ENCODE peak calls at places on chromosomes 11 and 22, in nine cellular contexts. One of them, this sample, is unnamed.

GRCh38 chr11:118415051-118415738 is 13.8 kb downstream of the ATP5MG start:
- DNase-seq in NCI-H187 treated with DMSO at 0.1 percent for 48 hours: no peak
- DNase-seq in activated CD4-positive, alpha-beta T cell treated with anti-CD3 and anti-CD28 coated beads for 4 hours: no peak
- DNase-seq in GM06990: no peak
- DNase-seq in dorsolateral prefrontal cortex: no peak
- DNase-seq in activated naive CD4-positive, alpha-beta T cell: no peak
- DNase-seq in NT2/D1: no peak
- DNase-seq in nucleus accumbens: no peak
- DNase-seq in Daoy: no peak
- DNase-seq in this sample: no peak

GRCh38 chr11:86294026-86294425 is 8.0 kb upstream of the HIKESHI start:
- DNase-seq in NT2/D1: no peak
- DNase-seq in dorsolateral prefrontal cortex: no peak
- DNase-seq in nucleus accumbens: no peak
- DNase-seq in activated CD4-positive, alpha-beta T cell treated with anti-CD3 and anti-CD28 coated beads for 4 hours: no peak
- DNase-seq in Daoy: no peak
- DNase-seq in GM06990: no peak
- DNase-seq in NCI-H187 treated with DMSO at 0.1 percent for 48 hours: no peak
- DNase-seq in activated naive CD4-positive, alpha-beta T cell: no peak
- DNase-seq in this sample: no peak

GRCh38 chr22:26239561-26239960 is 70.3 kb downstream of the SEZ6L start:
- DNase-seq in NT2/D1: no peak
- DNase-seq in nucleus accumbens: no peak
- DNase-seq in activated naive CD4-positive, alpha-beta T cell: no peak
- DNase-seq in GM06990: no peak
- DNase-seq in NCI-H187 treated with DMSO at 0.1 percent for 48 hours: no peak
- DNase-seq in activated CD4-positive, alpha-beta T cell treated with anti-CD3 and anti-CD28 coated beads for 4 hours: no peak
- DNase-seq in Daoy: peak
- DNase-seq in dorsolateral prefrontal cortex: no peak
- DNase-seq in this sample: no peak

GRCh38 chr11:126723665-126724045 is 276.9 kb downstream of the KIRREL3 start:
- DNase-seq in GM06990: no peak
- DNase-seq in Daoy: no peak
- DNase-seq in NT2/D1: no peak
- DNase-seq in activated CD4-positive, alpha-beta T cell treated with anti-CD3 and anti-CD28 coated beads for 4 hours: no peak
- DNase-seq in nucleus accumbens: no peak
- DNase-seq in activated naive CD4-positive, alpha-beta T cell: no peak
- DNase-seq in NCI-H187 treated with DMSO at 0.1 percent for 48 hours: no peak
- DNase-seq in dorsolateral prefrontal cortex: no peak
- DNase-seq in this sample: no peak

GRCh38 chr11:132718711-132719641 is 813.3 kb downstream of the OPCML start:
- DNase-seq in dorsolateral prefrontal cortex: no peak
- DNase-seq in nucleus accumbens: no peak
- DNase-seq in GM06990: no peak
- DNase-seq in Daoy: peak
- DNase-seq in activated CD4-positive, alpha-beta T cell treated with anti-CD3 and anti-CD28 coated beads for 4 hours: peak
- DNase-seq in activated naive CD4-positive, alpha-beta T cell: no peak
- DNase-seq in NT2/D1: peak
- DNase-seq in NCI-H187 treated with DMSO at 0.1 percent for 48 hours: no peak
- DNase-seq in this sample: no peak

GRCh38 chr11:79237111-79237510 is 203.7 kb downstream of the TENM4 start:
- DNase-seq in NCI-H187 treated with DMSO at 0.1 percent for 48 hours: no peak
- DNase-seq in Daoy: peak
- DNase-seq in activated naive CD4-positive, alpha-beta T cell: no peak
- DNase-seq in dorsolateral prefrontal cortex: no peak
- DNase-seq in NT2/D1: no peak
- DNase-seq in GM06990: no peak
- DNase-seq in activated CD4-positive, alpha-beta T cell treated with anti-CD3 and anti-CD28 coated beads for 4 hours: no peak
- DNase-seq in nucleus accumbens: no peak
- DNase-seq in this sample: no peak

GRCh38 chr22:35212020-35212419 is 45.3 kb upstream of the HMGXB4 start:
- DNase-seq in nucleus accumbens: no peak
- DNase-seq in NT2/D1: no peak
- DNase-seq in NCI-H187 treated with DMSO at 0.1 percent for 48 hours: no peak
- DNase-seq in activated naive CD4-positive, alpha-beta T cell: no peak
- DNase-seq in Daoy: peak
- DNase-seq in dorsolateral prefrontal cortex: no peak
- DNase-seq in activated CD4-positive, alpha-beta T cell treated with anti-CD3 and anti-CD28 coated beads for 4 hours: no peak
- DNase-seq in GM06990: no peak
- DNase-seq in this sample: no peak

GRCh38 chr11:128884703-128885338 is 6.3 kb upstream of the KCNJ5 start:
- DNase-seq in NT2/D1: peak
- DNase-seq in NCI-H187 treated with DMSO at 0.1 percent for 48 hours: no peak
- DNase-seq in activated CD4-positive, alpha-beta T cell treated with anti-CD3 and anti-CD28 coated beads for 4 hours: peak
- DNase-seq in nucleus accumbens: no peak
- DNase-seq in activated naive CD4-positive, alpha-beta T cell: peak
- DNase-seq in Daoy: peak
- DNase-seq in dorsolateral prefrontal cortex: peak
- DNase-seq in GM06990: no peak
- DNase-seq in this sample: peak

GRCh38 chr11:113173023-113173594 is 141.3 kb upstream of the TTC12 start:
- DNase-seq in nucleus accumbens: no peak
- DNase-seq in GM06990: no peak
- DNase-seq in dorsolateral prefrontal cortex: no peak
- DNase-seq in NT2/D1: no peak
- DNase-seq in activated naive CD4-positive, alpha-beta T cell: no peak
- DNase-seq in activated CD4-positive, alpha-beta T cell treated with anti-CD3 and anti-CD28 coated beads for 4 hours: no peak
- DNase-seq in Daoy: no peak
- DNase-seq in NCI-H187 treated with DMSO at 0.1 percent for 48 hours: no peak
- DNase-seq in this sample: no peak

GRCh38 chr22:23218867-23219251 is 38.5 kb downstream of the BCR start:
- DNase-seq in NCI-H187 treated with DMSO at 0.1 percent for 48 hours: peak
- DNase-seq in Daoy: peak
- DNase-seq in GM06990: peak
- DNase-seq in activated naive CD4-positive, alpha-beta T cell: no peak
- DNase-seq in dorsolateral prefrontal cortex: no peak
- DNase-seq in NT2/D1: peak
- DNase-seq in activated CD4-positive, alpha-beta T cell treated with anti-CD3 and anti-CD28 coated beads for 4 hours: no peak
- DNase-seq in nucleus accumbens: no peak
- DNase-seq in this sample: no peak

GRCh38 chr11:71330349-71330748 is 78.0 kb upstream of the SHANK2 start:
- DNase-seq in activated CD4-positive, alpha-beta T cell treated with anti-CD3 and anti-CD28 coated beads for 4 hours: no peak
- DNase-seq in GM06990: no peak
- DNase-seq in Daoy: no peak
- DNase-seq in NCI-H187 treated with DMSO at 0.1 percent for 48 hours: no peak
- DNase-seq in activated naive CD4-positive, alpha-beta T cell: no peak
- DNase-seq in NT2/D1: no peak
- DNase-seq in dorsolateral prefrontal cortex: peak
- DNase-seq in nucleus accumbens: no peak
- DNase-seq in this sample: no peak

GRCh38 chr11:133889188-133889587 is 43.9 kb upstream of the SPATA19 start:
- DNase-seq in dorsolateral prefrontal cortex: no peak
- DNase-seq in Daoy: no peak
- DNase-seq in nucleus accumbens: no peak
- DNase-seq in activated CD4-positive, alpha-beta T cell treated with anti-CD3 and anti-CD28 coated beads for 4 hours: no peak
- DNase-seq in activated naive CD4-positive, alpha-beta T cell: no peak
- DNase-seq in GM06990: no peak
- DNase-seq in NCI-H187 treated with DMSO at 0.1 percent for 48 hours: no peak
- DNase-seq in NT2/D1: no peak
- DNase-seq in this sample: no peak

GRCh38 chr11:70225629-70226582 is 22.8 kb downstream of the FADD start:
- DNase-seq in NT2/D1: no peak
- DNase-seq in dorsolateral prefrontal cortex: no peak
- DNase-seq in nucleus accumbens: no peak
- DNase-seq in activated naive CD4-positive, alpha-beta T cell: no peak
- DNase-seq in NCI-H187 treated with DMSO at 0.1 percent for 48 hours: no peak
- DNase-seq in Daoy: no peak
- DNase-seq in GM06990: no peak
- DNase-seq in activated CD4-positive, alpha-beta T cell treated with anti-CD3 and anti-CD28 coated beads for 4 hours: no peak
- DNase-seq in this sample: no peak

GRCh38 chr11:69828276-69828970 is 9.2 kb upstream of the FGF3 start:
- DNase-seq in NT2/D1: no peak
- DNase-seq in NCI-H187 treated with DMSO at 0.1 percent for 48 hours: no peak
- DNase-seq in activated CD4-positive, alpha-beta T cell treated with anti-CD3 and anti-CD28 coated beads for 4 hours: no peak
- DNase-seq in GM06990: no peak
- DNase-seq in Daoy: no peak
- DNase-seq in dorsolateral prefrontal cortex: no peak
- DNase-seq in activated naive CD4-positive, alpha-beta T cell: no peak
- DNase-seq in nucleus accumbens: no peak
- DNase-seq in this sample: no peak

GRCh38 chr11:116461789-116462188 is 311.0 kb downstream of the BUD13 start:
- DNase-seq in Daoy: peak
- DNase-seq in nucleus accumbens: no peak
- DNase-seq in activated naive CD4-positive, alpha-beta T cell: no peak
- DNase-seq in NT2/D1: no peak
- DNase-seq in activated CD4-positive, alpha-beta T cell treated with anti-CD3 and anti-CD28 coated beads for 4 hours: no peak
- DNase-seq in dorsolateral prefrontal cortex: no peak
- DNase-seq in GM06990: no peak
- DNase-seq in NCI-H187 treated with DMSO at 0.1 percent for 48 hours: no peak
- DNase-seq in this sample: no peak

GRCh38 chr22:21032037-21032842 is at the start of gene SLC7A4:
- DNase-seq in NCI-H187 treated with DMSO at 0.1 percent for 48 hours: no peak
- DNase-seq in nucleus accumbens: no peak
- DNase-seq in activated naive CD4-positive, alpha-beta T cell: no peak
- DNase-seq in Daoy: no peak
- DNase-seq in dorsolateral prefrontal cortex: no peak
- DNase-seq in activated CD4-positive, alpha-beta T cell treated with anti-CD3 and anti-CD28 coated beads for 4 hours: no peak
- DNase-seq in GM06990: no peak
- DNase-seq in NT2/D1: no peak
- DNase-seq in this sample: no peak

GRCh38 chr11:35250631-35251030 is 111.7 kb downstream of the CD44 start:
- DNase-seq in NCI-H187 treated with DMSO at 0.1 percent for 48 hours: no peak
- DNase-seq in activated naive CD4-positive, alpha-beta T cell: no peak
- DNase-seq in dorsolateral prefrontal cortex: no peak
- DNase-seq in NT2/D1: no peak
- DNase-seq in activated CD4-positive, alpha-beta T cell treated with anti-CD3 and anti-CD28 coated beads for 4 hours: no peak
- DNase-seq in GM06990: no peak
- DNase-seq in nucleus accumbens: no peak
- DNase-seq in Daoy: no peak
- DNase-seq in this sample: no peak

GRCh38 chr11:94400839-94401772 is at the start of gene GPR83:
- DNase-seq in Daoy: no peak
- DNase-seq in NCI-H187 treated with DMSO at 0.1 percent for 48 hours: no peak
- DNase-seq in GM06990: peak
- DNase-seq in nucleus accumbens: no peak
- DNase-seq in NT2/D1: no peak
- DNase-seq in activated CD4-positive, alpha-beta T cell treated with anti-CD3 and anti-CD28 coated beads for 4 hours: no peak
- DNase-seq in activated naive CD4-positive, alpha-beta T cell: no peak
- DNase-seq in dorsolateral prefrontal cortex: no peak
- DNase-seq in this sample: no peak

GRCh38 chr11:69393178-69393832 is 88.2 kb upstream of the LINC01488 start:
- DNase-seq in dorsolateral prefrontal cortex: no peak
- DNase-seq in Daoy: no peak
- DNase-seq in NT2/D1: no peak
- DNase-seq in activated CD4-positive, alpha-beta T cell treated with anti-CD3 and anti-CD28 coated beads for 4 hours: no peak
- DNase-seq in GM06990: no peak
- DNase-seq in nucleus accumbens: no peak
- DNase-seq in NCI-H187 treated with DMSO at 0.1 percent for 48 hours: no peak
- DNase-seq in activated naive CD4-positive, alpha-beta T cell: no peak
- DNase-seq in this sample: no peak

This sample was measured in amygdala.